ENCODE peak calls at places on chromosomes 2 and 18, in seven cellular contexts. H, K, X, B, Q, C and E are unnamed samples.

GRCh38 chr2:18214936-18215335 is 336.5 kb downstream of the KCNS3 start:
- DNase-seq in H (peak), Q (no peak), X (no peak), K (no peak), B (no peak), C (no peak), E (no peak)

GRCh38 chr2:5473596-5473995 is 218.6 kb upstream of the SOX11 start:
- DNase-seq in Q (no peak), H (no peak), X (no peak), K (no peak), C (no peak), B (no peak), E (no peak)

GRCh38 chr18:32160547-32160946 is 29.3 kb upstream of the MEP1B start:
- DNase-seq in K (no peak), Q (no peak), X (no peak), H (no peak), C (no peak), B (no peak), E (peak)

GRCh38 chr2:39059366-39059952 is 61.4 kb downstream of the SOS1 start:
- DNase-seq in C (peak), K (no peak), Q (peak), H (peak), X (no peak), B (no peak), E (no peak)

GRCh38 chr2:236195726-236196125 is 27.5 kb upstream of the GBX2 start:
- DNase-seq in H (no peak), B (no peak), X (no peak), Q (no peak), C (no peak), K (no peak), E (no peak)

GRCh38 chr2:174342600-174343342 is 8.0 kb downstream of the SP9 start:
- DNase-seq in Q (no peak), K (no peak), C (peak), H (no peak), X (no peak), B (no peak), E (no peak)

GRCh38 chr2:16553222-16553621 is 112.4 kb downstream of the CYRIA start:
- DNase-seq in K (no peak), B (peak), C (peak), Q (peak), H (peak), X (no peak), E (peak)

GRCh38 chr18:75247601-75248421 is 37.2 kb downstream of the TSHZ1 start:
- DNase-seq in Q (peak), X (no peak), C (peak), B (no peak), H (peak), K (no peak), E (no peak)

GRCh38 chr2:190794466-190795184 is 86.0 kb upstream of the GLS start:
- DNase-seq in K (no peak), B (no peak), Q (no peak), H (no peak), X (no peak), C (no peak), E (no peak)

GRCh38 chr2:71784734-71785549 is 331.6 kb downstream of the DYSF start:
- DNase-seq in H (no peak), Q (no peak), X (no peak), K (no peak), B (no peak), C (no peak), E (no peak)

GRCh38 chr2:27164960-27165763 is 16.4 kb downstream of the TCF23 start:
- DNase-seq in C (no peak), X (no peak), B (no peak), K (no peak), H (no peak), Q (no peak), E (no peak)

DNA sequence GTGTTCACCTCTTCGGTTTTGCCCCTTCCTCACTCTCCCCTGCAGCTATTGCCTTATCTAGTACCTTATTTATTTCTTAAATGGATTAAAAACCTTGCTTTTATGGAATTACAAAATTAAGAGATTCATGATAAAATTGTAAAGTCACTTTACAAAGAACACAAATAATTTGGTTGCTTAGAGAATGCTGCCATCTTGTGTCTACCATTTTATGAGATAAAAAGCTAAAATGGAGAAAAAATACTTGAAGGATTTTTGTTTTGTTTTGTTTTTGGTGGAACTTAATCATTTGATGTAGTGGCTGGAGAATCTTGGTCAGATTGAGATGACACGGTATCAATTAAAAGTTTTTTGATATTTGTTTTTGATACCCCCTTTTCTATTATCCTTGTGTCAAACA is 69.6 kb downstream of the R3HDM1 start:
- DNase-seq in H (peak), K (no peak), B (no peak), Q (peak), C (no peak), X (no peak), E (no peak)
- TF ChIP-seq CTCF in H (peak), K (peak), B (no peak), Q (no peak), C (no peak), X (no peak), E (no peak)

DNA sequence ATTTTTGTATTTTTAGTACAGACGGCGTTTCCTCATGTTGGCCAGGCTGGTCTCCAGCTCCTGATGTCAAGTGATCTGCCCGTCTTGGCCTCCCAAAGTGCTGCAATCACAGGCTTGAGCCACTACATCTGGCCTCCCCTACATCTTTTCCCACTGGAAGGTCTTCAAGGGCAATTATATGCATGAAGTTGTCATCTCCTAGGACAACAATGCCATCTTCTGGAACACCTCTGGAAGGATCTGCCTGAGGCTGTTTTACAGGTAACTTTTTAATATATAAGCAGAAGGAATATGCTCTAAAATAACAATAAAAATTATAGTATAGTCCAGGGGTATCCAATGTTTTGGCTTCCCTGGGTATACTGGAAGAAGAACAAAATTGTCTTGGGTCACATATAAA is 321.4 kb downstream of the AFF3 start:
- DNase-seq in B (no peak), K (no peak), H (no peak), C (no peak), X (no peak), Q (peak), E (no peak)
- TF ChIP-seq CTCF in B (no peak), K (peak), H (no peak), C (no peak), X (no peak), Q (no peak), E (no peak)

GRCh38 chr2:274503-274902 is 9.8 kb downstream of the ACP1 start:
- DNase-seq in X (no peak), Q (no peak), H (no peak), K (no peak), C (no peak), B (no peak), E (peak)
- TF ChIP-seq CTCF in X (no peak), Q (no peak), H (no peak), K (peak), C (no peak), B (no peak), E (no peak)

GRCh38 chr18:47036298-47036874 is 965 bp upstream of the ELOA2 start:
- DNase-seq in H (peak), K (no peak), Q (peak), C (peak), B (no peak), X (no peak), E (peak)
- TF ChIP-seq CTCF in H (peak), K (peak), Q (peak), C (peak), B (no peak), X (peak), E (peak)

DNA sequence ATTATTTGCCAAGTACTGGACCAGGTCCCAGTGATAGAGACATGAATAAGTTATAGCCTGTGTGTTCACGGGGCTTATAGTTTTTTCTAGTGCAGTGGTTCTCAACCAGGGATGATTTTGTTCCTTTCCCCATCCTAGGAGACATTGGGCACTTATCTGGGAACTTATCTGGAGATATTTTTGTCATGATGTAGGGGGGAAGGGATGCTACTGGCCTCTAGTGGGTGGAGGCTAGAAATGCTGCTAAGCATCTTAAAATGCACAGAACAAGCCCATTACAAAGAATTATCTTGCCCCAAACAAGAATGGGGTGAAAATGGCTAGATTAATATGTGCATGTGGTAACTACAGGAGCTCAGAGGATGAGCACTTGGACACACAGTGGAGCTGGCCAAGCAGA is 75.2 kb downstream of the KLHL29 start:
- DNase-seq in X (no peak), C (no peak), B (no peak), K (no peak), H (peak), Q (peak), E (no peak)
- TF ChIP-seq CTCF in X (peak), C (peak), B (peak), K (peak), H (peak), Q (peak), E (peak)

DNA sequence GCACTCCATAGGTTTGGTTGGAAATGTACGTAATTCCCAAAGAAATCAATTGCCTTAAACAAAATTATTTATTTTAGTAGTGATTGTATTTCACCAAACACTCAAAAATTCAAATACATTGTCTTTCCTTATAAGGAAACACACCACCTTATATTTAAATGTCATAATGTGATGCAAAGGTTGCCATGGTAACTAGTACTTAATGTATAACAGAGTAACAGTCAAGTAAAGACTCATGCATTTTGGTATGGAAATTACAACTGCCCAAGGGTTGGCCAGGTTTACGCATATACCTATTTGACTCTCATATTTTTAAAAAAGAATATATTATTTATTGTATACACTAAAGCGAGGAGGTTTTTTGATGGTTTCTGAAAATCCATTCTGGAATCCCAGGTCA is 231.2 kb downstream of the TCF4 start:
- DNase-seq in K (no peak), B (no peak), H (no peak), C (no peak), X (no peak), Q (no peak), E (no peak)
- TF ChIP-seq CTCF in K (no peak), B (no peak), H (no peak), C (no peak), X (no peak), Q (no peak), E (no peak)